ENCODE peak calls at places on chromosomes 5 and 9, in ten cellular contexts. Q is activated naive CD4-positive, alpha-beta T cell treated with anti-CD3 and anti-CD28 coated beads, Interleukin-2, amount 10 ng/mL, durations not matched to agents 7 days and 5 days; H is iris pigment epithelial cell; W is MCF 10A; S is right atrium auricular region; L is AG04450; Z is ELR; F is AG10803; B is iPS-NIHi11; K is endodermal cell. V is an unnamed sample.

GRCh38 chr5:124580925-124581821 is 165.3 kb downstream of the ZNF608 start:
- DNase-seq in Q (no peak), H (no peak), W (no peak), S (no peak), L (no peak), Z (no peak), F (no peak), B (peak), K (peak), V (no peak)

GRCh38 chr5:171857537-171857936 is 71.9 kb downstream of the SMIM23 start:
- DNase-seq in Q (no peak), H (peak), W (no peak), S (no peak), L (no peak), Z (no peak), F (no peak), B (peak), K (peak), V (no peak)

GRCh38 chr5:956941-957729 is 51.5 kb upstream of the NKD2 start:
- DNase-seq in Q (peak), H (peak), W (peak), S (no peak), L (peak), Z (peak), F (peak), B (peak), K (no peak), V (no peak)

GRCh38 chr9:92656537-92656925 is 13.4 kb downstream of the IPPK start:
- DNase-seq in Q (no peak), H (no peak), W (no peak), S (no peak), L (no peak), Z (no peak), F (no peak), B (no peak), K (no peak), V (no peak)

GRCh38 chr5:59107692-59108091 is 524.8 kb downstream of the RAB3C start:
- DNase-seq in Q (no peak), H (peak), W (peak), S (no peak), L (no peak), Z (no peak), F (peak), B (no peak), K (no peak), V (no peak)

GRCh38 chr5:102627311-102627710 is 127.8 kb upstream of the PAM start:
- DNase-seq in Q (no peak), H (peak), W (peak), S (no peak), L (no peak), Z (peak), F (peak), B (no peak), K (no peak), V (no peak)

GRCh38 chr9:13171261-13171660 is 108.2 kb downstream of the MPDZ start:
- DNase-seq in Q (no peak), H (peak), W (no peak), S (no peak), L (no peak), Z (no peak), F (no peak), B (no peak), K (no peak), V (no peak)

GRCh38 chr5:95241155-95241554 is 43.7 kb downstream of the MCTP1 start:
- DNase-seq in Q (no peak), H (no peak), W (no peak), S (no peak), L (no peak), Z (no peak), F (no peak), B (no peak), K (no peak), V (no peak)

GRCh38 chr5:138544171-138545134 is 1.4 kb upstream of the ETF1 start:
- DNase-seq in Q (no peak), H (peak), W (no peak), S (no peak), L (no peak), Z (peak), F (peak), B (no peak), K (no peak), V (no peak)

GRCh38 chr9:23044549-23044948 is 597.9 kb downstream of the DMRTA1 start:
- DNase-seq in Q (no peak), H (no peak), W (no peak), S (no peak), L (no peak), Z (peak), F (no peak), B (no peak), K (no peak), V (no peak)

GRCh38 chr9:129058965-129059795 is 21.7 kb upstream of the DOLPP1 start:
- DNase-seq in Q (no peak), H (peak), W (peak), S (no peak), L (no peak), Z (peak), F (no peak), B (no peak), K (peak), V (no peak)

GRCh38 chr5:67033893-67034605 is 162.6 kb downstream of the CD180 start:
- DNase-seq in Q (no peak), H (peak), W (no peak), S (no peak), L (no peak), Z (no peak), F (peak), B (no peak), K (no peak), V (no peak)

GRCh38 chr9:107251756-107252322 is 31.2 kb upstream of the RAD23B start:
- DNase-seq in Q (no peak), H (peak), W (no peak), S (peak), L (peak), Z (peak), F (peak), B (no peak), K (no peak), V (no peak)

GRCh38 chr5:110916373-110917049 is 155.0 kb upstream of the TSLP start:
- DNase-seq in Q (no peak), H (peak), W (peak), S (no peak), L (peak), Z (peak), F (peak), B (no peak), K (no peak), V (no peak)

GRCh38 chr5:52469835-52470234 is 317.9 kb upstream of the ITGA1 start:
- DNase-seq in Q (no peak), H (no peak), W (no peak), S (no peak), L (no peak), Z (no peak), F (no peak), B (no peak), K (no peak), V (no peak)

GRCh38 chr5:39775458-39776365 is 350.9 kb upstream of the DAB2 start:
- DNase-seq in Q (no peak), H (peak), W (peak), S (no peak), L (peak), Z (peak), F (peak), B (no peak), K (no peak), V (no peak)

GRCh38 chr5:179275941-179276837 is 69.1 kb downstream of the ADAMTS2 start:
- DNase-seq in Q (no peak), H (peak), W (peak), S (peak), L (peak), Z (peak), F (peak), B (no peak), K (no peak), V (no peak)

GRCh38 chr5:136374003-136374402 is 8.7 kb upstream of the TRPC7 start:
- DNase-seq in Q (no peak), H (peak), W (peak), S (no peak), L (no peak), Z (peak), F (no peak), B (peak), K (peak), V (no peak)